ENCODE peak calls at places on chromosomes 2 and 18, in four cellular contexts. Z is H9, G is H1, Q is IMR-90. M is an unnamed sample.

GRCh38 chr2:159285433-159285832 is 1.1 kb downstream of the WDSUB1 start:
- DNase-seq in Q (no peak), G (no peak), Z (no peak), M (no peak)

GRCh38 chr2:108459441-108459840 is 10.4 kb downstream of the GCC2 start:
- DNase-seq in Q (peak; percentile 10), G (no peak), Z (no peak), M (no peak)

GRCh38 chr2:177419274-177419673 is 26.7 kb downstream of the AGPS start:
- DNase-seq in Z (no peak), Q (peak; percentile 61), G (no peak), M (no peak)

GRCh38 chr2:207418422-207418821 is 111.3 kb upstream of the CREB1 start:
- DNase-seq in Q (no peak), G (no peak), Z (no peak), M (no peak)

GRCh38 chr2:237474511-237474911 is 12.5 kb upstream of the MLPH start:
- DNase-seq in Q (no peak), G (no peak), Z (no peak), M (no peak)

GRCh38 chr2:113390133-113390849 is 47.2 kb upstream of the ZNG1B start:
- DNase-seq in Q (peak; percentile 79), Z (peak; percentile 79), G (peak; percentile 62), M (peak; percentile 84)

GRCh38 chr2:151946856-151947523 is 118.8 kb upstream of the ARL5A start:
- DNase-seq in Q (peak; percentile 1), Z (peak; percentile 66), G (no peak), M (peak; percentile 73)

GRCh38 chr2:127381762-127382161 is 6.0 kb downstream of the MAP3K2 start:
- DNase-seq in Z (no peak), Q (no peak), G (no peak), M (no peak)

GRCh38 chr18:63191413-63191812 is 128.2 kb downstream of the BCL2 start:
- DNase-seq in Z (no peak), G (no peak), Q (no peak), M (no peak)

GRCh38 chr2:29596584-29596983 is 324.8 kb downstream of the ALK start:
- DNase-seq in G (no peak), Q (no peak), Z (no peak), M (no peak)

GRCh38 chr2:196324212-196324611 is 152.8 kb upstream of the STK17B start:
- DNase-seq in Z (no peak), Q (peak; percentile 42), G (no peak), M (no peak)

GRCh38 chr2:55901941-55902340 is 21.6 kb downstream of the EFEMP1 start:
- DNase-seq in G (no peak), Q (no peak), Z (no peak), M (no peak)

GRCh38 chr2:15059870-15060617 is 427.5 kb downstream of the LRATD1 start:
- DNase-seq in Z (no peak), Q (no peak), G (no peak), M (peak; percentile 21)

GRCh38 chr2:225399509-225399908 is at the start of gene NYAP2:
- DNase-seq in Z (no peak), Q (no peak), G (no peak), M (no peak)

GRCh38 chr18:7470503-7470902 is 96.6 kb upstream of the PTPRM start:
- DNase-seq in Q (no peak), G (no peak), Z (no peak), M (no peak)

GRCh38 chr18:2070636-2071035 is 500.7 kb downstream of the METTL4 start:
- DNase-seq in Q (no peak), G (no peak), Z (no peak), M (no peak)

GRCh38 chr2:120747281-120747680 is 11.6 kb downstream of the GLI2 start:
- DNase-seq in Z (peak; percentile 20), Q (no peak), G (no peak), M (no peak)

GRCh38 chr2:217995741-217996141 is 7.1 kb downstream of the TNS1 start:
- DNase-seq in Z (no peak), G (no peak), Q (no peak), M (no peak)

GRCh38 chr2:234770081-234770506 is 181.7 kb upstream of the SH3BP4 start:
- DNase-seq in G (no peak), Z (no peak), Q (peak; percentile 72), M (peak; percentile 63)

GRCh38 chr18:9619545-9619944 is 5.2 kb upstream of the PPP4R1 start:
- DNase-seq in Z (no peak), Q (peak; percentile 92), G (no peak), M (no peak)

GRCh38 chr2:54560146-54560881 is 104.2 kb downstream of the SPTBN1 start:
- DNase-seq in Z (no peak), G (no peak), Q (peak; percentile 59), M (no peak)

GRCh38 chr18:73688851-73689659 is 458.6 kb downstream of the FBXO15 start:
- DNase-seq in Q (peak; percentile 98), G (no peak), Z (no peak), M (peak; percentile 43)

GRCh38 chr18:13627639-13628038 is 98.7 kb downstream of the FAM210A start:
- DNase-seq in Z (no peak), G (no peak), Q (no peak), M (no peak)

GRCh38 chr2:42196403-42197267 is 27.5 kb downstream of the EML4 start:
- DNase-seq in Q (peak; percentile 58), Z (peak; percentile 53), G (peak; percentile 9), M (peak; percentile 93)

GRCh38 chr2:239668042-239668441 is 267.2 kb upstream of the HDAC4 start:
- DNase-seq in Q (no peak), G (no peak), Z (no peak), M (no peak)

GRCh38 chr18:13279181-13280065 is 60.9 kb downstream of the LDLRAD4 start:
- DNase-seq in Z (no peak), G (no peak), Q (no peak), M (peak; percentile 76)

GRCh38 chr2:232240896-232241295 is 137.7 kb upstream of the ALPP start:
- DNase-seq in G (no peak), Z (no peak), Q (no peak), M (no peak)

GRCh38 chr2:188295067-188295685 is 3.5 kb downstream of the GULP1 start:
- DNase-seq in G (no peak), Z (no peak), Q (no peak), M (no peak)

GRCh38 chr2:68812256-68812655 is 58.9 kb downstream of the BMP10 start:
- DNase-seq in Q (peak; percentile 19), Z (no peak), G (no peak), M (no peak)

GRCh38 chr2:168851674-168852320 is 38.4 kb downstream of the SPC25 start:
- DNase-seq in G (no peak), Q (peak; percentile 84), Z (no peak), M (no peak)

GRCh38 chr2:240435955-240436625 is 627 bp downstream of the GPC1 start:
- DNase-seq in G (no peak), Q (peak; percentile 7), Z (no peak), M (peak; percentile 60)

GRCh38 chr18:3255611-3256165 is 6.2 kb upstream of the MYL12B start:
- DNase-seq in Q (no peak), Z (no peak), G (no peak), M (no peak)

GRCh38 chr2:60331106-60331809 is 222.2 kb downstream of the BCL11A start:
- DNase-seq in Z (no peak), G (no peak), Q (no peak), M (no peak)

GRCh38 chr2:127569274-127570065 is 34.0 kb downstream of the MYO7B start:
- DNase-seq in Q (peak; percentile 76), Z (no peak), G (no peak), M (no peak)

DNA sequence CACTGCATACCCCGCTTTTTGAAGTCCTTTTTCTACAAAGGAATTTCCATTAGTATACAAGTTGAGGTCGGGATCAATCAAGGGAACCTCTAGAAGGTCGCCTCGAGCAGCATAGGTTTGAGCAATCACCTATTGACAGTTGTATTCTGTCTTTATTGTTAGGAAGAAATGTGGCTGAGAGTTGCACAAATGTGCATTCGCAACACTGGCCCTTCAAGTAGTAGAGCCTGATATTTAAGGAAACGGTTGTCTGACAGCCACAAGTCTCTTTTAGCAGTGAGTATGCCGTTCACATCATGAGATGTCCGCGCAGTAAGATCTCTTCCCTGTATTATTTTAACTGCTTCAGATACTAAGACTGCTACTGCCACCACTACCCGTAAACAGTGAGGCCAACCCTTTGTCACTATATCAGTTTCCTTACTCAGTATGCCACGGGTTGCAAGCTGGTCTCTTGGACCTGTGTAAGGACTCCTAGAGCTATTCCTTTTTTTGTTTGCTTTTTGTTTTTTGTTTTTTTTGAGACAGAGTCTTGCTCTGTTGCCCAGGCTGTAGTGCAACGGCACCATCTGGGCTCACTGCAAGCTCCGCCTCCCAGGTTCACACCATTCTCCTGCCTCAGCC is 10.0 kb upstream of the STARD7 start:
- DNase-seq in G (no peak), Q (no peak), Z (no peak), M (no peak)
- H3K56ac ChIP-seq in G (no peak overlapping the region), Q (no peak overlapping the region), Z (no peak overlapping the region), M (no peak overlapping the region)

GRCh38 chr2:65518751-65519150 is 86.4 kb upstream of the SPRED2 start:
- DNase-seq in G (no peak), Z (no peak), Q (no peak), M (no peak)
- H4K5ac ChIP-seq in G (no peak overlapping the region), Z (no peak overlapping the region), Q (no peak overlapping the region), M (no peak overlapping the region)

GRCh38 chr18:31830686-31831085 is 70.0 kb upstream of the SLC25A52 start:
- DNase-seq in Z (no peak), Q (no peak), G (no peak), M (no peak)

GRCh38 chr18:31828613-31829012 is 67.9 kb upstream of the SLC25A52 start:
- DNase-seq in Q (no peak), G (no peak), Z (no peak), M (no peak)

GRCh38 chr18:31819925-31820229 is 59.2 kb upstream of the SLC25A52 start:
- DNase-seq in G (no peak), Q (no peak), Z (no peak), M (no peak)

GRCh38 chr18:31821452-31822171 is 60.9 kb upstream of the SLC25A52 start:
- DNase-seq in G (no peak), Z (no peak), Q (no peak), M (peak; percentile 64)

GRCh38 chr18:31825772-31826171 is 65.1 kb upstream of the SLC25A52 start:
- DNase-seq in Q (no peak), Z (peak; percentile 97), G (peak; percentile 88), M (peak; percentile 73)
- H3K56ac ChIP-seq in Q (no peak overlapping the region), Z (no peak overlapping the region), G (no peak overlapping the region), M (no peak overlapping the region)

DNA sequence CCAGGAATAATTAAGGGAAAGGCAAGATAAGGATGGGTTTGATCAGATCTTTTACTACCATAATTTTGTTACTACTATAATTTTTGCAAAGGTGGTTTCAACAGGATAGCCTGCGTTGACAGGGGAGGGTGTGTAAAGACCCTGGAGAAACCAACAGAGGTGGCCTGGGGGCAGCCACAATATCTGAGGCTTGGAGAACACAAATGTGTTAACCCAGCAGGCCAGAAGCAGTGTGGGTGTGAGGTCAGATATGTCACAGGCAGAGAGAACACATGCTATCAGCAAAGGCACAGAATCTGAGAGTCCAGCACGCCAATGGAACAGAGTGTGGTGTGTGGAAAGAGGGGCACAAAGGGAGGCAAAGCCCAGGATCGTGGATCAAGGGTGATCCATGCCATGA is 399.4 kb upstream of the TRIB2 start:
- DNase-seq in G (no peak), Q (no peak), Z (no peak), M (no peak)
- H4K5ac ChIP-seq in G (no peak overlapping the region), Q (peak overlapping the region; percentile 34), Z (no peak overlapping the region), M (no peak overlapping the region)

M was measured in mesendoderm.